ENCODE peak calls at places on chromosome 5, in four cellular contexts. B is left ventricle myocardium inferior, I is nephron progenitor cell, A is cardiac septum. E is an unnamed sample.

GRCh38 chr5:154686490-154686889 is 68.7 kb upstream of the LARP1 start:
- DNase-seq in B (no peak), A (no peak), I (no peak), E (no peak)

GRCh38 chr5:177982072-177982727 is 13.8 kb downstream of the PROP1 start:
- DNase-seq in I (peak; percentile 28), B (no peak), A (no peak), E (no peak)

GRCh38 chr5:18008940-18009339 is 374.7 kb downstream of the TAF11L14 start:
- DNase-seq in I (no peak), B (no peak), A (no peak), E (no peak)

GRCh38 chr5:141760193-141760592 is 78.2 kb upstream of the ARAP3 start:
- DNase-seq in I (no peak), B (no peak), A (no peak), E (no peak)

GRCh38 chr5:91162534-91163381 is 220.4 kb downstream of the ARRDC3 start:
- DNase-seq in I (no peak), A (peak; percentile 91), B (peak; percentile 35), E (no peak)

GRCh38 chr5:10307206-10308148 is at the start of gene CMBL:
- DNase-seq in I (peak; percentile 67), B (peak; percentile 62), A (no peak), E (peak; percentile 36)

GRCh38 chr5:155024015-155024414 is 10.5 kb downstream of the KIF4B start:
- DNase-seq in I (no peak), B (no peak), A (no peak), E (no peak)

GRCh38 chr5:168603776-168604175 is 24.6 kb upstream of the PANK3 start:
- DNase-seq in A (no peak), B (no peak), I (no peak), E (no peak)

GRCh38 chr5:56530739-56531138 is 284.6 kb upstream of the MAP3K1 start:
- DNase-seq in A (no peak), I (no peak), B (no peak), E (no peak)

GRCh38 chr5:14143843-14144585 is 872 bp downstream of the TRIO start:
- DNase-seq in I (peak; percentile 62), A (no peak), B (peak; percentile 49), E (peak; percentile 67)

GRCh38 chr5:124373843-124374242 is 372.6 kb downstream of the ZNF608 start:
- DNase-seq in I (no peak), B (no peak), A (no peak), E (no peak)

GRCh38 chr5:179553875-179554274 is 3.5 kb downstream of the RUFY1 start:
- DNase-seq in I (no peak), A (no peak), B (no peak), E (no peak)

GRCh38 chr5:16805478-16805877 is 130.6 kb downstream of the MYO10 start:
- DNase-seq in I (no peak), A (no peak), B (no peak), E (no peak)

GRCh38 chr5:133565993-133566392 is 46.3 kb downstream of the FSTL4 start:
- DNase-seq in B (no peak), I (peak; percentile 84), A (no peak), E (peak; percentile 42)

GRCh38 chr5:76849767-76850291 is at the start of gene S100Z:
- DNase-seq in A (no peak), B (no peak), I (no peak), E (no peak)

GRCh38 chr5:32814141-32814540 is 103.0 kb downstream of the NPR3 start:
- DNase-seq in I (no peak), B (no peak), A (no peak), E (no peak)

GRCh38 chr5:180648658-180649296 is 623 bp downstream of the FLT4 start:
- DNase-seq in B (peak; percentile 15), A (no peak), I (peak; percentile 80), E (no peak)

GRCh38 chr5:175484824-175485223 is 6.5 kb downstream of the SFXN1 start:
- DNase-seq in B (no peak), I (no peak), A (no peak), E (no peak)

GRCh38 chr5:64497390-64497789 is 8.4 kb upstream of the RGS7BP start:
- DNase-seq in A (no peak), B (no peak), I (no peak), E (no peak)

GRCh38 chr5:93578813-93579560 is 2.0 kb downstream of the NR2F1-AS1 start:
- DNase-seq in A (no peak), I (no peak), B (no peak), E (no peak)

GRCh38 chr5:144332265-144332664 is 161.6 kb downstream of the KCTD16 start:
- DNase-seq in I (no peak), A (no peak), B (no peak), E (no peak)